ENCODE peak calls at places on chromosomes 11 and 22, in four cellular contexts. J is fibroblast of lung, W is GM12878, N is IMR-90. F is an unnamed sample.

GRCh38 chr11:104934594-104934993 is 33.8 kb downstream of the CASP4 start:
- DNase-seq in J (no peak), W (no peak), N (no peak), F (no peak)

GRCh38 chr11:122115520-122116343 is at the start of gene BLID:
- DNase-seq in J (peak; percentile 44), W (no peak), N (peak; percentile 46), F (peak; percentile 89)

GRCh38 chr11:134120921-134121526 is 52.2 kb downstream of the JAM3 start:
- DNase-seq in J (peak; percentile 78), W (no peak), N (peak; percentile 52), F (no peak)

GRCh38 chr11:72820439-72821139 is 6.4 kb downstream of the ATG16L2 start:
- DNase-seq in J (no peak), W (no peak), N (no peak), F (no peak)

GRCh38 chr11:125215205-125215565 is 50.6 kb downstream of the PKNOX2 start:
- DNase-seq in J (no peak), W (no peak), N (no peak), F (no peak)

GRCh38 chr22:33380789-33381530 is 322.8 kb upstream of the SYN3 start:
- DNase-seq in J (peak; percentile 57), W (peak; percentile 11), N (peak; percentile 95), F (no peak)

GRCh38 chr11:69217276-69218105 is 61.8 kb downstream of the SMIM38 start:
- DNase-seq in J (peak; percentile 6), W (no peak), N (no peak), F (peak; percentile 38)

GRCh38 chr11:57279131-57279530 is 42.1 kb upstream of the APLNR start:
- DNase-seq in J (peak; percentile 80), W (no peak), N (peak; percentile 77), F (no peak)

GRCh38 chr22:21816787-21817496 is 50.5 kb downstream of the MAPK1 start:
- DNase-seq in J (peak; percentile 92), W (peak; percentile 61), N (peak; percentile 95), F (no peak)

GRCh38 chr11:92302766-92303165 is 78.1 kb downstream of the FAT3 start:
- DNase-seq in J (peak; percentile 18), W (no peak), N (peak; percentile 18), F (no peak)

GRCh38 chr22:42299586-42300285 is 29.3 kb upstream of the TCF20 start:
- DNase-seq in J (no peak), W (no peak), N (no peak), F (peak; percentile 80)

GRCh38 chr22:46536559-46537220 is 730 bp downstream of the CELSR1 start:
- DNase-seq in J (no peak), W (no peak), N (no peak), F (peak; percentile 77)

GRCh38 chr22:28874061-28874460 is 9.3 kb upstream of the ZNRF3 start:
- DNase-seq in J (no peak), W (no peak), N (no peak), F (no peak)

GRCh38 chr11:61598886-61599868 is 18.3 kb upstream of the SYT7 start:
- DNase-seq in J (peak; percentile 81), W (no peak), N (peak; percentile 70), F (peak; percentile 83)

GRCh38 chr11:66192181-66192888 is 76.1 kb upstream of the RAB1B start:
- DNase-seq in J (no peak), W (no peak), N (no peak), F (no peak)

GRCh38 chr11:90204407-90204806 is 18.4 kb downstream of the CHORDC1 start:
- DNase-seq in J (no peak), W (no peak), N (no peak), F (no peak)

GRCh38 chr11:86569109-86569508 is 103.3 kb downstream of the ME3 start:
- DNase-seq in J (no peak), W (no peak), N (no peak), F (no peak)

GRCh38 chr22:49599039-49599438 is 228.6 kb downstream of the BRD1 start:
- DNase-seq in J (no peak), W (no peak), N (no peak), F (no peak)

GRCh38 chr11:14861680-14862079 is 30.4 kb downstream of the CYP2R1 start:
- DNase-seq in J (no peak), W (no peak), N (no peak), F (no peak)

GRCh38 chr11:124536520-124536919 is 6.9 kb downstream of the OR8B12 start:
- DNase-seq in J (peak; percentile 32), W (no peak), N (peak; percentile 39), F (peak; percentile 94)

GRCh38 chr11:87368876-87369480 is 331.2 kb downstream of the TMEM135 start:
- DNase-seq in J (no peak), W (no peak), N (no peak), F (no peak)

GRCh38 chr22:36323182-36323854 is 64.4 kb downstream of the MYH9 start:
- DNase-seq in J (peak; percentile 93), W (no peak), N (peak; percentile 71), F (no peak)

GRCh38 chr11:124897681-124898680 is at the start of gene ROBO4:
- DNase-seq in J (peak; percentile 92), W (no peak), N (peak; percentile 94), F (peak; percentile 60)

GRCh38 chr11:66467756-66468155 is 1.1 kb downstream of the PELI3 start:
- DNase-seq in J (peak; percentile 25), W (no peak), N (no peak), F (no peak)

GRCh38 chr11:16180868-16181267 is 175.5 kb downstream of the SOX6 start:
- DNase-seq in J (no peak), W (no peak), N (no peak), F (no peak)

GRCh38 chr11:27524155-27524554 is 17.6 kb upstream of the LIN7C start:
- DNase-seq in J (peak; percentile 27), W (no peak), N (peak; percentile 66), F (peak; percentile 81)

GRCh38 chr11:119284344-119285157 is 32.4 kb downstream of the MCAM start:
- DNase-seq in J (peak; percentile 63), W (no peak), N (peak; percentile 47), F (no peak)

GRCh38 chr11:72226701-72227100 is 2.1 kb downstream of the INPPL1 start:
- DNase-seq in J (no peak), W (no peak), N (no peak), F (peak; percentile 33)

GRCh38 chr22:33923660-33924246 is 3.5 kb upstream of the LARGE1 start:
- DNase-seq in J (peak; percentile 84), W (no peak), N (peak; percentile 74), F (peak; percentile 85)

GRCh38 chr11:107669156-107669740 is 42.6 kb downstream of the SLN start:
- DNase-seq in J (no peak), W (no peak), N (no peak), F (no peak)
- TF ChIP-seq CTCF in J (no peak), W (no peak), N (no peak), F (no peak)

GRCh38 chr11:126359431-126360048 is 4.1 kb downstream of the ST3GAL4 start:
- DNase-seq in J (peak; percentile 89), W (no peak), N (peak; percentile 37), F (no peak)
- H3K9ac ChIP-seq in J (no peak overlapping the region), W (no peak overlapping the region), N (no peak overlapping the region), F (no peak overlapping the region)

GRCh38 chr11:82960779-82961143 is 59.2 kb downstream of the DDIAS start:
- DNase-seq in J (no peak), W (no peak), N (no peak), F (no peak)

GRCh38 chr11:82960000-82960778 is 58.7 kb downstream of the DDIAS start:
- DNase-seq in J (no peak), W (peak; percentile 65), N (no peak), F (no peak)
- H3K4me3 ChIP-seq in J (no peak overlapping the region), W (peak overlapping the region; percentile 3), N (no peak overlapping the region), F (no peak overlapping the region)

DNA sequence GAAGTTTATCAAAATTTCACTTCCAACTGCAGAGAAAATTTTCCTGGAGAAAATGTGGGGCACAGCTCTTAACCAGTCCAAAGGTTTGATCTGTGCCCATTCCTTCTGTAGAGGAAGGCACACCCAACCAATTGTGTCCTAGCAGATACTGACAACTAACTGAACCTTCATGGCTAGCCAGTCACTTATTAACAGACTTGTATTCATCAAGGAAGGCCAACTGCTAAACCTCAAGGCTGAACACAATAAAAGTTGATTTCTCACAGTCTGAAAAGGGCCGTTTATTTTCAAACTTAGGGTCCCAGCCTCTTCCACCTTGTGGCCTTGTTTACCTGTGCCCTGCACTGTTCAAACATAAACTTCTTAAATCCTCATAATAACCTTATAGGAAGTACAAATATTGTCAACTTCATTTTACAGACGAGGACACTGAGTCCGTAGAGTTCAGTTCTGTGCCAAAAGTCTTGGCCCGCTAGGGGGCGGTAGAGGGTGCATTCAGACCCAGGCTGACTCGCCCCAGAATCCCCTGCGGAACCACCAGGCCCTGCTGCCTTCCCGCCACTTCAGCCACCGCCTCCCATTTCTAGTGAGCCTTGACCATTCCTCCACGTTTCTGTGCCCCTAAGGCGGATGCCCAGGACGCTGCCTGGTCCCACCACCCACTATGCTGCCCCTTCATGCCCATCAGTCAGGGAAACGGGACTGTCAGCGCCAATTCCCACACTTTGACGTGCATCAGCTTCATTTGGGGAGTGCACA is 19.3 kb downstream of the SYT13 start:
- DNase-seq in J (no peak), W (no peak), N (no peak), F (peak; percentile 88)
- TF ChIP-seq CTCF in J (no peak), W (peak; percentile 48), N (peak; percentile 10), F (peak; percentile 89)

GRCh38 chr11:9777525-9777924 is 113.6 kb downstream of the SWAP70 start:
- DNase-seq in J (no peak), W (no peak), N (no peak), F (no peak)
- H3K9ac ChIP-seq in J (no peak overlapping the region), W (no peak overlapping the region), N (no peak overlapping the region), F (no peak overlapping the region)

GRCh38 chr11:115761348-115761747 is 257.1 kb upstream of the CADM1 start:
- DNase-seq in J (no peak), W (no peak), N (no peak), F (no peak)

GRCh38 chr11:115760528-115760837 is 256.3 kb upstream of the CADM1 start:
- DNase-seq in J (peak; percentile 9), W (no peak), N (no peak), F (peak; percentile 60)

GRCh38 chr11:115758011-115758410 is 253.8 kb upstream of the CADM1 start:
- DNase-seq in J (no peak), W (no peak), N (no peak), F (no peak)

GRCh38 chr11:115760921-115761320 is 256.7 kb upstream of the CADM1 start:
- DNase-seq in J (no peak), W (no peak), N (no peak), F (no peak)

DNA sequence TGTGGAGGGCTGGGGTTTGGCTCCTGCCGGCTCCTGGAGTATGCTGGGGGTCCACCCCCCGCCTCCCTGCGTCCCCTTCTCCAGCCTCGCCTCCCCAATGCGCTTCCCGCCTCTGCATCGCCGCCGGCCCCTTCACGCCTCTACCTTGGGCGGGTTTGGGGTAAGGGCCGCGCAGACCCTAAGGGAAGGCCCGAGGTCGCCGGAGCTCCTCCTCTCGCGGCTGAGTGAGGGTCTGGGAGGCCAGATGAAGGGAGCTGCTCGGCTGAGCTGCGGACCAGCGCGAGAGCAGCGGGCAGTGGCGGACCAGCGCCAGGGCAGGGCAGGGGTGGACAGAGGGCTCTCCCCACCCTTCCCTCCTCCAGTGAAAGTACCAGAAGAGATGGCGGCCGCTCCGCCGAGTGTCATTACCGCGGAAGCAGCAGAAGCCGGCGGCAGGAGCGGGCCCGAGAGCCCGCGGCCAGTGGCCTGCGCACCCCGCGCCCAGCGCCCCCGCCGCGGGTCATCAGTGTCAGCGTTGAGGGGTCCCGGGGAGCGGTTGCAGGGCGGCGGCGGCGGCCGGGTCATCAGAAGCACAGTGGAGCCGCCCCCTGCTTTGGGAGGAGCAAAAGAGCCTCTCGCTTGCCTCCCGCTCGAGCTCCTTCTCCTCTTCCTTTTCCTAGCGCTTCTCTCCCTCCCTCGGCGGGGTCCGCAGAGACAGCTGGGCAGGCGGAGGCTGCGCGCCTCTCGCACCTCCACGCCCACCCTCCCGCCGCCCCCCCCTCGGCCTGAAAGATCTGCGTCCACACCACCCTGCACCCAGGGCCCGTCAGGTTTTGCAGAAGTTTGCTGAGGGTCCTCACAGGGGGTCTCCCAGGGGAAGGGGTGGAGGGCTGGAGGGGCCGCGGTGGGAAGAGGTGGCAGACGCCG is 255.7 kb upstream of the CADM1 start:
- DNase-seq in J (peak; percentile 19), W (no peak), N (no peak), F (peak; percentile 80)
- H3K4me3 ChIP-seq in J (peak overlapping the region; percentile 46), W (no peak overlapping the region), N (peak overlapping the region; percentile 53), F (peak overlapping the region; percentile 71)